ENCODE peak calls at places on chromosomes 11 and 22, in five cellular contexts. One of them, this sample, is unnamed.

GRCh38 chr11:128669491-128669890 is 24.4 kb upstream of the FLI1 start:
- DNase-seq in epithelial cell of prostate: no peak
- DNase-seq in CD8-positive, alpha-beta memory T cell: no peak
- DNase-seq in body of pancreas: no peak
- DNase-seq in substantia nigra: no peak
- DNase-seq in this sample: no peak

GRCh38 chr11:45670386-45671135 is 5.1 kb upstream of the CHST1 start:
- DNase-seq in epithelial cell of prostate: no peak
- DNase-seq in body of pancreas: no peak
- DNase-seq in CD8-positive, alpha-beta memory T cell: no peak
- DNase-seq in substantia nigra: no peak
- DNase-seq in this sample: no peak

GRCh38 chr11:122275513-122275912 is 159.5 kb upstream of the BLID start:
- DNase-seq in substantia nigra: no peak
- DNase-seq in epithelial cell of prostate: no peak
- DNase-seq in CD8-positive, alpha-beta memory T cell: no peak
- DNase-seq in body of pancreas: no peak
- DNase-seq in this sample: no peak

GRCh38 chr11:18452927-18453326 is 2.7 kb upstream of the LDHAL6A start:
- DNase-seq in epithelial cell of prostate: no peak
- DNase-seq in body of pancreas: no peak
- DNase-seq in CD8-positive, alpha-beta memory T cell: no peak
- DNase-seq in substantia nigra: no peak
- DNase-seq in this sample: no peak

GRCh38 chr11:19953342-19953741 is 206.9 kb downstream of the DBX1 start:
- DNase-seq in CD8-positive, alpha-beta memory T cell: no peak
- DNase-seq in substantia nigra: no peak
- DNase-seq in epithelial cell of prostate: no peak
- DNase-seq in body of pancreas: no peak
- DNase-seq in this sample: no peak

GRCh38 chr22:23751441-23751996 is 607 bp upstream of the ZNF70 start:
- DNase-seq in body of pancreas: peak
- DNase-seq in epithelial cell of prostate: no peak
- DNase-seq in CD8-positive, alpha-beta memory T cell: no peak
- DNase-seq in substantia nigra: no peak
- DNase-seq in this sample: no peak

GRCh38 chr22:33000342-33001280 is 57.6 kb downstream of the SYN3 start:
- DNase-seq in epithelial cell of prostate: no peak
- DNase-seq in body of pancreas: peak
- DNase-seq in CD8-positive, alpha-beta memory T cell: no peak
- DNase-seq in substantia nigra: peak
- DNase-seq in this sample: peak

GRCh38 chr11:6995703-6996102 is 24.4 kb downstream of the ZNF214 start:
- DNase-seq in epithelial cell of prostate: no peak
- DNase-seq in CD8-positive, alpha-beta memory T cell: no peak
- DNase-seq in substantia nigra: no peak
- DNase-seq in body of pancreas: no peak
- DNase-seq in this sample: no peak

GRCh38 chr11:66119348-66120133 is 49.5 kb downstream of the PACS1 start:
- DNase-seq in CD8-positive, alpha-beta memory T cell: no peak
- DNase-seq in substantia nigra: no peak
- DNase-seq in epithelial cell of prostate: no peak
- DNase-seq in body of pancreas: peak
- DNase-seq in this sample: no peak

GRCh38 chr11:120316880-120317688 is 8.0 kb upstream of the TLCD5 start:
- DNase-seq in CD8-positive, alpha-beta memory T cell: no peak
- DNase-seq in substantia nigra: no peak
- DNase-seq in epithelial cell of prostate: peak
- DNase-seq in body of pancreas: peak
- DNase-seq in this sample: no peak

GRCh38 chr22:23058063-23058462 is 12.3 kb upstream of the GNAZ start:
- DNase-seq in CD8-positive, alpha-beta memory T cell: no peak
- DNase-seq in substantia nigra: no peak
- DNase-seq in epithelial cell of prostate: no peak
- DNase-seq in body of pancreas: no peak
- DNase-seq in this sample: no peak

GRCh38 chr11:76918941-76919386 is 58.2 kb downstream of the ACER3 start:
- DNase-seq in epithelial cell of prostate: no peak
- DNase-seq in CD8-positive, alpha-beta memory T cell: peak
- DNase-seq in substantia nigra: no peak
- DNase-seq in body of pancreas: peak
- DNase-seq in this sample: no peak

GRCh38 chr11:92249156-92249753 is 24.6 kb downstream of the FAT3 start:
- DNase-seq in body of pancreas: no peak
- DNase-seq in CD8-positive, alpha-beta memory T cell: no peak
- DNase-seq in epithelial cell of prostate: no peak
- DNase-seq in substantia nigra: no peak
- DNase-seq in this sample: no peak

GRCh38 chr11:64745523-64746328 is 1.8 kb upstream of the RASGRP2 start:
- DNase-seq in CD8-positive, alpha-beta memory T cell: peak
- DNase-seq in substantia nigra: peak
- DNase-seq in epithelial cell of prostate: no peak
- DNase-seq in body of pancreas: peak
- DNase-seq in this sample: peak

GRCh38 chr11:79980916-79981315 is 540.1 kb upstream of the TENM4 start:
- DNase-seq in body of pancreas: no peak
- DNase-seq in epithelial cell of prostate: no peak
- DNase-seq in CD8-positive, alpha-beta memory T cell: no peak
- DNase-seq in substantia nigra: no peak
- DNase-seq in this sample: no peak

GRCh38 chr11:22666700-22667439 is 459 bp downstream of the GAS2 start:
- DNase-seq in body of pancreas: peak
- DNase-seq in CD8-positive, alpha-beta memory T cell: no peak
- DNase-seq in substantia nigra: peak
- DNase-seq in epithelial cell of prostate: no peak
- DNase-seq in this sample: no peak

GRCh38 chr11:64358907-64359711 is at the start of gene RPS6KA4:
- DNase-seq in CD8-positive, alpha-beta memory T cell: peak
- DNase-seq in epithelial cell of prostate: no peak
- DNase-seq in body of pancreas: peak
- DNase-seq in substantia nigra: peak
- DNase-seq in this sample: no peak

GRCh38 chr11:218815-219593 is 11.5 kb downstream of the RIC8A start:
- DNase-seq in body of pancreas: no peak
- DNase-seq in epithelial cell of prostate: no peak
- DNase-seq in CD8-positive, alpha-beta memory T cell: no peak
- DNase-seq in substantia nigra: no peak
- DNase-seq in this sample: no peak

GRCh38 chr11:128240546-128240945 is 346.8 kb downstream of the ETS1 start:
- DNase-seq in epithelial cell of prostate: no peak
- DNase-seq in body of pancreas: no peak
- DNase-seq in CD8-positive, alpha-beta memory T cell: no peak
- DNase-seq in substantia nigra: no peak
- DNase-seq in this sample: no peak

GRCh38 chr22:27879923-27880322 is 39.1 kb downstream of the PITPNB start:
- DNase-seq in substantia nigra: no peak
- DNase-seq in CD8-positive, alpha-beta memory T cell: no peak
- DNase-seq in body of pancreas: no peak
- DNase-seq in epithelial cell of prostate: no peak
- DNase-seq in this sample: no peak

GRCh38 chr22:48153726-48154125 is 1391.3 kb downstream of the TBC1D22A start:
- DNase-seq in substantia nigra: no peak
- DNase-seq in epithelial cell of prostate: no peak
- DNase-seq in CD8-positive, alpha-beta memory T cell: no peak
- DNase-seq in body of pancreas: peak
- DNase-seq in this sample: no peak

GRCh38 chr11:70883323-70883940 is 368.9 kb downstream of the SHANK2 start:
- DNase-seq in substantia nigra: no peak
- DNase-seq in CD8-positive, alpha-beta memory T cell: no peak
- DNase-seq in epithelial cell of prostate: no peak
- DNase-seq in body of pancreas: no peak
- DNase-seq in this sample: no peak

GRCh38 chr11:134150195-134150903 is 73.4 kb downstream of the NCAPD3 start:
- DNase-seq in epithelial cell of prostate: no peak
- DNase-seq in body of pancreas: no peak
- DNase-seq in substantia nigra: no peak
- DNase-seq in CD8-positive, alpha-beta memory T cell: no peak
- DNase-seq in this sample: no peak

GRCh38 chr11:10529279-10529678 is 11.7 kb downstream of the RNF141 start:
- DNase-seq in epithelial cell of prostate: no peak
- DNase-seq in substantia nigra: no peak
- DNase-seq in CD8-positive, alpha-beta memory T cell: no peak
- DNase-seq in body of pancreas: no peak
- DNase-seq in this sample: no peak

GRCh38 chr11:78406568-78407196 is 10.9 kb downstream of the GAB2 start:
- DNase-seq in CD8-positive, alpha-beta memory T cell: no peak
- DNase-seq in body of pancreas: no peak
- DNase-seq in substantia nigra: no peak
- DNase-seq in epithelial cell of prostate: no peak
- DNase-seq in this sample: no peak

GRCh38 chr22:47605441-47605840 is 843.0 kb downstream of the TBC1D22A start:
- DNase-seq in epithelial cell of prostate: no peak
- DNase-seq in substantia nigra: no peak
- DNase-seq in CD8-positive, alpha-beta memory T cell: no peak
- DNase-seq in body of pancreas: no peak
- DNase-seq in this sample: no peak

This sample was measured in activated T-cell treated with anti-CD3 and anti-CD28 coated beads for 24 hours.